ENCODE peak calls at places on chromosomes 3 and 15, in eight cellular contexts. U is HTR-8/SVneo, W is KBM-7, Z is right cardiac atrium, Q is T follicular helper cell, H is caudate nucleus, F is Caki2, O is anterior cingulate cortex. R is an unnamed sample.
A peak's percentile ranks its signal among the peaks of the same experiment; 100 is the strongest.

GRCh38 chr15:67606742-67607141 is 64.2 kb downstream of the MAP2K5 start:
- DNase-seq in U (no peak), W (no peak), Z (no peak), Q (no peak), H (no peak), F (no peak), O (no peak), R (no peak)

GRCh38 chr15:34650177-34650576 is 66.7 kb upstream of the GOLGA8B start:
- DNase-seq in U (no peak), W (no peak), Z (no peak), Q (no peak), H (no peak), F (no peak), O (no peak), R (no peak)

GRCh38 chr15:77028451-77029165 is 33.7 kb downstream of the PSTPIP1 start:
- DNase-seq in U (no peak), W (no peak), Z (no peak), Q (no peak), H (no peak), F (no peak), O (no peak), R (no peak)

GRCh38 chr15:99928429-99928981 is 195.3 kb upstream of the LYSMD4 start:
- DNase-seq in U (peak; percentile 68), W (no peak), Z (peak; percentile 78), Q (peak; percentile 79), H (peak; percentile 47), F (peak; percentile 51), O (peak; percentile 64), R (peak; percentile 88)

GRCh38 chr3:14801031-14801430 is 17.7 kb upstream of the FGD5 start:
- DNase-seq in U (no peak), W (no peak), Z (no peak), Q (no peak), H (no peak), F (no peak), O (no peak), R (no peak)

GRCh38 chr3:126146034-126146433 is 34.4 kb downstream of the ALDH1L1 start:
- DNase-seq in U (no peak), W (no peak), Z (no peak), Q (no peak), H (no peak), F (no peak), O (no peak), R (no peak)

GRCh38 chr15:67906382-67906781 is 66.5 kb upstream of the RNU6-1 start:
- DNase-seq in U (no peak), W (peak; percentile 32), Z (no peak), Q (no peak), H (no peak), F (no peak), O (no peak), R (no peak)

GRCh38 chr3:37511357-37511970 is 337.1 kb upstream of the LRRFIP2 start:
- DNase-seq in U (no peak), W (no peak), Z (peak; percentile 55), Q (no peak), H (no peak), F (no peak), O (peak; percentile 20), R (no peak)

GRCh38 chr3:127455541-127456450 is 134.7 kb downstream of the TPRA1 start:
- DNase-seq in U (peak; percentile 83), W (peak; percentile 83), Z (peak; percentile 75), Q (peak; percentile 16), H (no peak), F (peak; percentile 55), O (peak; percentile 60), R (no peak)

GRCh38 chr3:11803977-11804903 is 42.4 kb downstream of the TAMM41 start:
- DNase-seq in U (peak; percentile 61), W (peak; percentile 65), Z (peak; percentile 35), Q (peak; percentile 9), H (no peak), F (peak; percentile 29), O (no peak), R (peak; percentile 9)

GRCh38 chr15:84747423-84748273 is 744 bp upstream of the ZNF592 start:
- DNase-seq in U (peak; percentile 59), W (peak; percentile 89), Z (peak; percentile 86), Q (peak; percentile 53), H (peak; percentile 61), F (peak; percentile 72), O (peak; percentile 84), R (peak; percentile 66)

GRCh38 chr15:68210821-68211655 is 5.9 kb upstream of the CALML4 start:
- DNase-seq in U (peak; percentile 64), W (peak; percentile 69), Z (peak; percentile 75), Q (peak; percentile 28), H (peak; percentile 71), F (no peak), O (peak; percentile 78), R (peak; percentile 48)

GRCh38 chr15:46110755-46111154 is 475.9 kb downstream of the SQOR start:
- DNase-seq in U (no peak), W (no peak), Z (no peak), Q (no peak), H (no peak), F (no peak), O (no peak), R (no peak)

GRCh38 chr15:70046716-70047369 is 50.9 kb downstream of the TLE3 start:
- DNase-seq in U (no peak), W (no peak), Z (no peak), Q (no peak), H (no peak), F (no peak), O (no peak), R (no peak)

GRCh38 chr15:58453931-58454793 is 22.4 kb downstream of the LIPC start:
- DNase-seq in U (no peak), W (peak; percentile 93), Z (no peak), Q (no peak), H (no peak), F (no peak), O (no peak), R (no peak)

GRCh38 chr3:131540821-131541220 is 38.0 kb upstream of the MRPL3 start:
- DNase-seq in U (no peak), W (no peak), Z (no peak), Q (no peak), H (no peak), F (no peak), O (no peak), R (no peak)

R was measured in CD4-positive, alpha-beta T cell.